ENCODE peak calls at places on chromosomes 5 and 9, in seven cellular contexts. W, K, F, V, S, C and Q are unnamed samples.
A peak's percentile ranks its signal among the peaks of the same experiment; 100 is the strongest.

GRCh38 chr5:146906803-146907202 is 28.2 kb upstream of the PPP2R2B start:
- DNase-seq in W (peak; percentile 54), K (no peak), F (no peak), V (peak; percentile 10), S (no peak), C (peak; percentile 22), Q (no peak)

GRCh38 chr5:39948867-39949468 is 524.2 kb upstream of the DAB2 start:
- DNase-seq in W (peak; percentile 56), K (no peak), F (peak; percentile 14), V (peak; percentile 51), S (peak; percentile 58), C (peak; percentile 83), Q (peak; percentile 55)

GRCh38 chr5:164256351-164256750 is 750.9 kb downstream of the MAT2B start:
- DNase-seq in W (no peak), K (no peak), F (no peak), V (no peak), S (no peak), C (no peak), Q (peak; percentile 23)

GRCh38 chr9:132591751-132592314 is 9.4 kb downstream of the BARHL1 start:
- DNase-seq in W (no peak), K (no peak), F (no peak), V (no peak), S (no peak), C (no peak), Q (no peak)

GRCh38 chr9:121529237-121529987 is 29.8 kb upstream of the GGTA1 start:
- DNase-seq in W (peak; percentile 65), K (peak; percentile 97), F (peak; percentile 86), V (no peak), S (peak; percentile 70), C (peak; percentile 99), Q (peak; percentile 91)

GRCh38 chr5:55226934-55227737 is at the start of gene MCIDAS:
- DNase-seq in W (peak; percentile 60), K (peak; percentile 61), F (no peak), V (peak; percentile 57), S (peak; percentile 71), C (no peak), Q (peak; percentile 90)

GRCh38 chr9:137158625-137159024 is 11.2 kb downstream of the LRRC26 start:
- DNase-seq in W (no peak), K (no peak), F (no peak), V (no peak), S (no peak), C (no peak), Q (no peak)

GRCh38 chr5:33501899-33502298 is 61.1 kb downstream of the TARS1 start:
- DNase-seq in W (no peak), K (no peak), F (no peak), V (no peak), S (no peak), C (no peak), Q (no peak)

GRCh38 chr5:90932052-90932699 is 373.6 kb downstream of the ADGRV1 start:
- DNase-seq in W (peak; percentile 68), K (no peak), F (no peak), V (peak; percentile 42), S (peak; percentile 10), C (peak; percentile 80), Q (peak; percentile 50)

GRCh38 chr9:101664432-101664831 is 69.7 kb upstream of the PPP3R2 start:
- DNase-seq in W (no peak), K (no peak), F (no peak), V (no peak), S (no peak), C (no peak), Q (no peak)

GRCh38 chr5:156815988-156816599 is 34.0 kb upstream of the PPP1R2B start:
- DNase-seq in W (no peak), K (peak; percentile 61), F (no peak), V (peak; percentile 36), S (peak; percentile 9), C (peak; percentile 35), Q (no peak)

GRCh38 chr5:43294226-43294625 is 19.0 kb downstream of the HMGCS1 start:
- DNase-seq in W (no peak), K (no peak), F (no peak), V (no peak), S (no peak), C (peak; percentile 47), Q (no peak)

GRCh38 chr5:54363669-54364068 is 53.3 kb upstream of the ARL15 start:
- DNase-seq in W (no peak), K (no peak), F (no peak), V (no peak), S (no peak), C (no peak), Q (peak; percentile 34)

GRCh38 chr5:160805376-160805775 is 46.6 kb downstream of the ATP10B start:
- DNase-seq in W (no peak), K (no peak), F (no peak), V (no peak), S (no peak), C (no peak), Q (no peak)

GRCh38 chr5:160797020-160797419 is 55.0 kb downstream of the ATP10B start:
- DNase-seq in W (no peak), K (no peak), F (no peak), V (no peak), S (no peak), C (no peak), Q (no peak)

GRCh38 chr5:160799160-160799559 is 52.9 kb downstream of the ATP10B start:
- DNase-seq in W (no peak), K (no peak), F (no peak), V (no peak), S (no peak), C (no peak), Q (no peak)

GRCh38 chr5:160800375-160800774 is 51.6 kb downstream of the ATP10B start:
- DNase-seq in W (no peak), K (no peak), F (no peak), V (no peak), S (no peak), C (no peak), Q (no peak)

GRCh38 chr5:160802567-160802966 is 49.4 kb downstream of the ATP10B start:
- DNase-seq in W (no peak), K (no peak), F (no peak), V (no peak), S (peak; percentile 3), C (no peak), Q (no peak)
- TF ChIP-seq CTCF in W (no peak), K (no peak), F (no peak), V (no peak), S (peak; percentile 8), C (no peak), Q (no peak)

GRCh38 chr9:89398651-89399050 is 80.4 kb downstream of the SECISBP2 start:
- DNase-seq in W (no peak), K (no peak), F (no peak), V (no peak), S (no peak), C (no peak), Q (no peak)
- TF ChIP-seq CTCF in W (no peak), K (no peak), F (no peak), V (no peak), S (no peak), C (no peak), Q (no peak)

GRCh38 chr5:175567954-175568353 is 89.6 kb downstream of the SFXN1 start:
- DNase-seq in W (no peak), K (no peak), F (no peak), V (no peak), S (no peak), C (no peak), Q (no peak)
- TF ChIP-seq CTCF in W (no peak), K (no peak), F (no peak), V (no peak), S (no peak), C (no peak), Q (no peak)

GRCh38 chr9:69546265-69546664 is 125.9 kb downstream of the APBA1 start:
- DNase-seq in W (peak; percentile 70), K (no peak), F (no peak), V (peak; percentile 18), S (no peak), C (peak; percentile 15), Q (peak; percentile 29)
- TF ChIP-seq CTCF in W (peak; percentile 75), K (no peak), F (no peak), V (peak; percentile 50), S (no peak), C (peak; percentile 47), Q (no peak)

GRCh38 chr9:91073811-91074771 is 272.5 kb downstream of the SYK start:
- DNase-seq in W (no peak), K (no peak), F (peak; percentile 59), V (no peak), S (peak; percentile 15), C (no peak), Q (no peak)

GRCh38 chr9:91074866-91075265 is 273.2 kb downstream of the SYK start:
- DNase-seq in W (no peak), K (no peak), F (no peak), V (no peak), S (no peak), C (no peak), Q (no peak)

GRCh38 chr9:91073049-91073810 is 271.6 kb downstream of the SYK start:
- DNase-seq in W (no peak), K (no peak), F (no peak), V (no peak), S (no peak), C (no peak), Q (no peak)

GRCh38 chr9:91075279-91075678 is 273.7 kb downstream of the SYK start:
- DNase-seq in W (no peak), K (no peak), F (no peak), V (no peak), S (no peak), C (no peak), Q (no peak)

GRCh38 chr9:91071185-91071990 is 269.8 kb downstream of the SYK start:
- DNase-seq in W (peak; percentile 44), K (no peak), F (peak; percentile 91), V (no peak), S (no peak), C (peak; percentile 74), Q (peak; percentile 60)
- TF ChIP-seq CTCF in W (no peak), K (no peak), F (no peak), V (no peak), S (no peak), C (no peak), Q (no peak)